ENCODE peak calls at places on chromosomes 11 and 22, in five cellular contexts. E is adrenal gland, W is IMR-90, M is vagina, Q is lower lobe of right lung. T is an unnamed sample.
A peak's percentile ranks its signal among the peaks of the same experiment; 100 is the strongest.

GRCh38 chr22:43385770-43386641 is 25.8 kb upstream of the MPPED1 start:
- DNase-seq in E (peak; percentile 77), W (peak; percentile 65), M (no peak), Q (peak; percentile 84), T (peak; percentile 38)

GRCh38 chr11:31757245-31757835 is 53.8 kb downstream of the PAX6 start:
- DNase-seq in E (no peak), W (no peak), M (no peak), Q (no peak), T (peak; percentile 41)

GRCh38 chr22:43186272-43187170 is at the start of gene TTLL12:
- DNase-seq in E (peak; percentile 53), W (peak; percentile 21), M (no peak), Q (peak; percentile 76), T (no peak)

GRCh38 chr22:35842954-35843353 is 125.3 kb downstream of the APOL5 start:
- DNase-seq in E (peak; percentile 44), W (peak; percentile 36), M (no peak), Q (no peak), T (peak; percentile 48)

GRCh38 chr11:93169950-93170561 is 27.7 kb downstream of the SLC36A4 start:
- DNase-seq in E (no peak), W (peak; percentile 62), M (no peak), Q (no peak), T (peak; percentile 47)

GRCh38 chr11:70526116-70527045 is 128.1 kb downstream of the CTTN start:
- DNase-seq in E (no peak), W (no peak), M (no peak), Q (peak; percentile 81), T (no peak)

GRCh38 chr11:28140689-28141455 is 32.7 kb downstream of the METTL15 start:
- DNase-seq in E (no peak), W (no peak), M (no peak), Q (no peak), T (peak; percentile 91)

GRCh38 chr11:70500076-70500847 is 101.9 kb downstream of the CTTN start:
- DNase-seq in E (no peak), W (no peak), M (no peak), Q (peak; percentile 37), T (no peak)

GRCh38 chr11:69101792-69102152 is 53.0 kb downstream of the TPCN2 start:
- DNase-seq in E (no peak), W (no peak), M (no peak), Q (no peak), T (no peak)

GRCh38 chr11:82546556-82547162 is 187.0 kb downstream of the FAM181B start:
- DNase-seq in E (peak; percentile 20), W (no peak), M (no peak), Q (no peak), T (peak; percentile 35)

GRCh38 chr11:128324051-128324481 is 263.3 kb downstream of the ETS1 start:
- DNase-seq in E (no peak), W (no peak), M (no peak), Q (no peak), T (no peak)

DNA sequence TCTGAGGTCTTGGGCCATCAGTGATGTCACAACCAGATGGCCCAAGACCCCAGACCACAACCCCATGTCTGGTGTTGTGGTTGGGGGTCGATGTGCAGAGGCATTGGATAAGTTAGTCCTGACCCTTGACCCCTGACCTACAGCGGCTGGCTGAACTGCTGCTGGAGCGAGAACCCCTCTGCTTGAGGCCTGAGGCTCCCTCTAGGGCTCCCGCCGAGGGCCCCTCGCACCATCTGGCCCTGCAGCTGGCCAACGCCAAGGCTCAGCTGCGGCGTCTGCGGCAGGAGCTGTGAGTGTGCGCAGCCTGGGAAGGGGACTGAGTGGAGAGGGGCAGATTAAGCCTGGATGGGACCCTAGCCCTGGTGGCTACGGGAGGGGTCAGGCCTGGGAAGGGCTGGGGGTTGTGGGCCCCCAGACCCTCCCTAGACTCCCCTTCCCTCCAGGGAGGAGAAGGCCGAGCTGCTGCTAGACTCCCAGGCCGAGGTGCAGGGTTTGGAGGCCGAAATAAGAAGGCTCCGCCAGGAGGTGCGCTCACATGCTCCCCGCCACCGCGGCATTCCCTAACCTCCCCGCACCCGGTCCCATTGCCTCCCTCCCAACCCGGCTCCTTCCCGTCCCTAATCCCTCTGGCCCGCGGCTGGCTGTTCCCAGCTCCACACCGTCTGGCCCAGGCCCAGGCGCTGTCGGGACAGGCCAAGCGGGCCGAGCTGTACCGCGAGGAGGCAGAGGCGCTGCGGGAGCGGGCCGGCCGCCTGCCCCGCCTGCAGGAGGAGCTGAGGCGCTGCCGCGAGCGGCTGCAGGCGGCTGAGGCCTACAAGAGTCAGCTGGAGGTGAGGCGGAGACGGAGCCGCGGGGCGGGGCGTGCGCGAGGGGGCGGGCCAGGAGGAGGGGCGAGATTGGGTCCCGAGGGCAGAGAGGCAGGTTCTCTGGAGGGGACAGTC is 2.1 kb downstream of the CCDC88B start:
- DNase-seq in E (peak; percentile 94), W (peak; percentile 81), M (no peak), Q (peak; percentile 94), T (peak; percentile 81)
- TF ChIP-seq CTCF in E (peak; percentile 42), W (peak; percentile 62), M (no peak), Q (peak; percentile 47), T (peak; percentile 64)

GRCh38 chr11:45988922-45989321 is 66.5 kb downstream of the LARGE2 start:
- DNase-seq in E (no peak), W (no peak), M (no peak), Q (no peak), T (no peak)

GRCh38 chr11:45995342-45995734 is 72.9 kb downstream of the LARGE2 start:
- DNase-seq in E (no peak), W (no peak), M (no peak), Q (no peak), T (no peak)

GRCh38 chr11:45994421-45995341 is 72.2 kb downstream of the LARGE2 start:
- DNase-seq in E (peak; percentile 56), W (peak; percentile 51), M (no peak), Q (no peak), T (no peak)

GRCh38 chr11:45997599-45997998 is 75.1 kb downstream of the LARGE2 start:
- DNase-seq in E (no peak), W (no peak), M (no peak), Q (no peak), T (peak; percentile 36)

GRCh38 chr11:45993438-45994064 is 71.1 kb downstream of the LARGE2 start:
- DNase-seq in E (peak; percentile 25), W (no peak), M (no peak), Q (no peak), T (no peak)
- H3K4me3 ChIP-seq in E (no peak overlapping the region), W (no peak overlapping the region), M (no peak overlapping the region), Q (no peak overlapping the region), T (no peak overlapping the region)

GRCh38 chr22:50217543-50218152 is 16.8 kb downstream of the SELENOO start:
- DNase-seq in E (no peak), W (no peak), M (no peak), Q (peak; percentile 42), T (no peak)
- H3K36me3 ChIP-seq in E (peaks cover 85% of the 10 kb centered on the region), W (peaks cover 77% of the 10 kb centered on the region), M (no peaks in the 10 kb centered on the region), Q (peaks cover 91% of the 10 kb centered on the region), T (peaks cover 34% of the 10 kb centered on the region)

DNA sequence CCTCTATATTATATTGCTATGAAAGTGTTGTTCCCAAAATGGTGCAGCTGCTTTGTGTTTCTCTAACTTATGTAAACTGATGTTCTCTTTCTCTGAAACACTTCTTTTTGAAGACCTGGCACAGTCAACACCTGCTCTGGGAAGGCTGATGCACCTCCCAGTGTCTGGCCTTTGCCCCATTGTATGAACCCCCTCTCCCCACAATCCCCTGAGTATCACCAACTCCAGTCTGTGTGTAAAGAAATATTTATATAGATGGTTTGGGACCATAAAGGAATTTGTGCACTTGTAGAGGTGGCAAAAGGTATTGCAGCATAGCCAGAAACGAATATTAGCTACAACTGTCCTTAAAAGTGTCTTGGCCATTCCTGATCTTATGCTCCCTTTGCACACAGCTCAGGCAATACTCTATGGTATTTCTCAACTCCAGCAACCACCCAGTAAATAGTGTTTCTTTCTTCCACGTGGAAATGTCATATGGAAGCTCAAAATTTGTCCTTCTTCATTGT is 365.2 kb upstream of the DDI1 start:
- DNase-seq in E (no peak), W (no peak), M (no peak), Q (no peak), T (no peak)
- TF ChIP-seq CTCF in E (no peak), W (no peak), M (no peak), Q (no peak), T (no peak)

DNA sequence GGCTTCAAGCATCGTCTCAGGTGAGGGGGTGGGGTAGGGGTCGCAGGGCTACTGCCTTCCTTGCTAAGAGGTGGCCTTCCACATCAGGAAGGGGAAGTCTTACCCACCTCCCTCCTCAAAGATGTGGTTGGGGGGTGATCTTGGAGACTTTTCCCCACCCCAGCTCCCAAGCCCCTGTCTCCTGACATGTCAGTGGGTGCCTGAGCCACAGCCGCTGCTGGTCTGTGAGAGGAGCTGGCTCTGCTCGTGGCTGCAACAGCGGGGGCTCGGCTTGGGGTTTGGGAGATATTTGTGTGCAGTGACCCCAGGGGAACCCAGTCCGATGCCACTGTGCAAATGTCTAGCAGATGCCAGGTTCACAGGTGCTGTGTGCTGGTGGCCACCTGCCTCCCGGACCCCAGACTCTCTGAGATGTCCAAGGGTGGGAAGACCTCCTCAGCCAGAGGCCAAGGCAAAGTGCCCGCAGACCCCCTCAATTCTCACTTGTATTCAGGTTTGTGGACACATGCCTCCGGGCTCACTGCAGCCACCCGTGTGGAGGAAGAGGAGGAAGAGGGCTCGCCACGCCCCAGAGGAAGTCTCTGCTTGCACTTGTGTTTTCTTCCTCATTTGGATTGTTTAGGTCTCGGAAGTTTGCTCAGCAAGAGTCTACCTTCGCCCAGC is 1.9 kb downstream of the KCNQ1 start:
- DNase-seq in E (peak; percentile 18), W (no peak), M (no peak), Q (peak; percentile 81), T (no peak)
- H3K4me3 ChIP-seq in E (peak overlapping the region; percentile 3), W (no peak overlapping the region), M (no peak overlapping the region), Q (peak overlapping the region; percentile 61), T (no peak overlapping the region)

DNA sequence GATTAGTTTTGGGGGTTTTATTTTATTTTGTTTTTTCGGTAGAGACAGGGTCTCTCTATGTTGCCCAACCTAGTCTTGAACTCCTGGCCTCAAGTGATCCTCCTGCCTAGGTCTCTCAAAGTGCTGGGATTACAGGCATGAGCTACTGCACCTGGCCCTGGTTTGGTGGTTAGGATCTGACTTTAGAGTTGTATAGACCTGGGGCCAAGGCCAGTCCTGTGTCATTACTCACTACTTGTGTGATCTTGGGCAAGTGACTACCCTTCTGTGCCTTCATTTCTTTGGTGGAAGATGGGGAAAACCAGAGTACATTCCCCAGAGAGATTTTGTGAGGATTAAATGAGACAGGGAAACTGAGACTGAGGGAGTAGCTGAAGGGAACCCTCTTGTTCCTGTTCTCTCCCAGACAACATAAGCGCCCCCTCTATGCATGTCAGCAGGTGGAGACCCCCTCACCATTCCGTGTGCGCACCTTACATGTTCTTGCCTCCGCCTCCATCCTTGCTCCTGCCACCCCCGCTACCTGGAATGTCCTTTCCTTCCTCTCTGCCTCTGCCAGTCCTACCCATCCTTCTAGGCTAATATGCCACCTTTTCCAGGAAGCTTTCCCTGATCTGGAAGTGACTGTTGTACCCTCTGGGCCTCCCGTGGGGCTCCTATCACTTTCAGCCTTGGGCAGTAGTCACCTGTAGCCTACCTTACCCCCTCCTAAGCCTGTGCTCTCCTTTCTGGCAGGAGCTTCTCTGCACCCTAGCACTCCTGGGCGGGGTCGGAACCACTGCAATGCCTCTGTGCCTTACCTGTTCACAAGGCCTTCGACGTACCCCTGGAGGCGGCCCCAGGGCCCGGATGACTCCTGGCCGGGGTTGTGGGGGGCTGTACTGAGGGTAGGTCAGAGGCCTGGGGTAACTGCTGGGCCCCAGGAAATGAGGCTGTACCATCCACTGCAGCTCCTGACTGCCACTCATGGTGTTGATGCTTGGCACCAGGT is 3.9 kb downstream of the FOSL1 start:
- DNase-seq in E (no peak), W (no peak), M (no peak), Q (peak; percentile 26), T (no peak)
- H3K36me3 ChIP-seq in E (no peaks in the 10 kb centered on the region), W (peaks cover 46% of the 10 kb centered on the region), M (no peaks in the 10 kb centered on the region), Q (no peaks in the 10 kb centered on the region), T (peaks cover 15% of the 10 kb centered on the region)

DNA sequence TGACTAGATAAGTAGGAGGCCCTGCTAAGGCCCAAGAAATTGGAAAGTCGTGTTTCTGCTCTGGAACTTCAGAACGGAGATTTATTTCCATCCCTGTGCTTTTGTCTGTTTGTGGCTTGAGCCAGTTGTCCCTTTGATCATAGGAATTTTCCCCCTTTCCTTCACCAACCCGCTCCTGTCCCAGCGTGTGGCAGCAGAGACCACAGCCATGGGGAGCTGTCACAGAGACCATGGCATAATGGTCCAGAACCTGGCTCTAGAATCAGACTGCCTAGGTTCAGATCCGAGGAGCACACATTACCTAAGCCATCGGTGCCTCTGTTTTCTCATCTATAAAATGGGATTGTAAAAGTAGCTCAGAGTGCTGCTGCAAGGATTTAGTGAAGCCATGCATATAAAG is 128.1 kb downstream of the GALNT18 start:
- DNase-seq in E (no peak), W (no peak), M (no peak), Q (no peak), T (no peak)
- TF ChIP-seq CTCF in E (no peak), W (no peak), M (no peak), Q (no peak), T (no peak)

T was measured in bronchial epithelial cell.